ENCODE peak calls at places on chromosome 1, in ten cellular contexts. I is heart right ventricle, X is endothelial cell of umbilical vein, C is transverse colon, U is left ventricle myocardium inferior, E is aorta, V is right lobe of liver, P is body of pancreas, D is tibial nerve, B is GM23248. J is an unnamed sample.

GRCh38 chr1:209063816-209064664 is 519.5 kb upstream of the CAMK1G start:
- DNase-seq in I (no peak), X (no peak), C (no peak), U (no peak), E (no peak), V (no peak), P (no peak), D (no peak), B (no peak), J (no peak)

GRCh38 chr1:61285371-61285885 is 203.1 kb downstream of the NFIA start:
- DNase-seq in I (no peak), X (no peak), C (no peak), U (no peak), E (no peak), V (no peak), P (no peak), D (no peak), B (peak; percentile 29), J (no peak)

GRCh38 chr1:74908797-74909196 is 175.8 kb downstream of the TYW3 start:
- DNase-seq in I (no peak), X (no peak), C (no peak), U (no peak), E (no peak), V (no peak), P (no peak), D (no peak), B (no peak), J (no peak)

GRCh38 chr1:66490817-66491216 is 43.1 kb upstream of the SGIP1 start:
- DNase-seq in I (no peak), X (peak; percentile 69), C (no peak), U (no peak), E (no peak), V (no peak), P (no peak), D (peak; percentile 9), B (peak; percentile 45), J (no peak)

GRCh38 chr1:118077331-118078055 is 107.5 kb downstream of the SPAG17 start:
- DNase-seq in I (no peak), X (peak; percentile 27), C (no peak), U (no peak), E (no peak), V (no peak), P (peak; percentile 55), D (peak; percentile 44), B (peak; percentile 73), J (no peak)

GRCh38 chr1:97451944-97452343 is 468.9 kb downstream of the DPYD start:
- DNase-seq in I (no peak), X (peak; percentile 81), C (no peak), U (no peak), E (no peak), V (no peak), P (no peak), D (no peak), B (no peak), J (no peak)

GRCh38 chr1:241950390-241950789 is 7.2 kb upstream of the BECN2 start:
- DNase-seq in I (no peak), X (no peak), C (no peak), U (no peak), E (no peak), V (no peak), P (no peak), D (no peak), B (peak; percentile 93), J (no peak)

GRCh38 chr1:225806249-225806648 is 3.7 kb upstream of the EPHX1 start:
- DNase-seq in I (no peak), X (no peak), C (no peak), U (no peak), E (no peak), V (no peak), P (no peak), D (no peak), B (no peak), J (no peak)

GRCh38 chr1:20494609-20495311 is 8.8 kb upstream of the CAMK2N1 start:
- DNase-seq in I (no peak), X (peak; percentile 87), C (no peak), U (no peak), E (no peak), V (no peak), P (no peak), D (no peak), B (peak; percentile 97), J (no peak)

GRCh38 chr1:62208970-62209369 is 14.3 kb downstream of the L1TD1 start:
- DNase-seq in I (no peak), X (no peak), C (no peak), U (no peak), E (no peak), V (no peak), P (no peak), D (no peak), B (no peak), J (no peak)

GRCh38 chr1:18582890-18583289 is 47.8 kb upstream of the PAX7 start:
- DNase-seq in I (no peak), X (no peak), C (no peak), U (no peak), E (no peak), V (no peak), P (no peak), D (no peak), B (no peak), J (no peak)

GRCh38 chr1:155071701-155072100 is 6.9 kb upstream of the EFNA3 start:
- DNase-seq in I (no peak), X (no peak), C (no peak), U (no peak), E (no peak), V (no peak), P (no peak), D (no peak), B (no peak), J (no peak)

DNA sequence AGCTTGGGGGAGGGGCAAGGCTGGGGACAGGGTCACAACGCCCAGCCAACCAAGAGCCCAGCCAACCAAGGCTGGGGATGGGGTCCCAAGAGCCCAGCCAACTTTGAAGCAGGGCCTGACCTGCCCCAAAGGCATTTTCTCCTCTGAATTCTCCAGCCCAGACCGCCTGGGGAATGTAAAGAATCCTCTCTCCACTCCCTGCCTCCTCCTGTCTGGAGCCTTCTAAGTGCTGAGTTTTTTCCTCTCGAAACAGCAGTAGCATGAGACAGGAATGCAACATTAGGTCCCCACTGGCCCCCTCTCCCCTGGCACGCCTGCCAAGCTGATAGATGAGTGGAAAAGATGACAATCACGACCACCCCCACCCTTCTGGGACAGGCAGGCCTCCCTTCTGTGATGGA is 17.0 kb downstream of the C1orf198 start:
- DNase-seq in I (no peak), X (no peak), C (no peak), U (no peak), E (peak; percentile 67), V (no peak), P (no peak), D (no peak), B (peak; percentile 27), J (no peak)
- H3K27ac ChIP-seq in I (peak overlapping the region; percentile 94), X (no peak overlapping the region), C (no peak overlapping the region), U (peak overlapping the region; percentile 91), E (no peak overlapping the region), V (no peak overlapping the region), P (peak overlapping the region; percentile 79), D (peak overlapping the region; percentile 81), B (no peak overlapping the region), J (no peak overlapping the region)

GRCh38 chr1:70354332-70355110 is at the start of gene ANKRD13C:
- DNase-seq in I (peak; percentile 96), X (peak; percentile 97), C (peak; percentile 94), U (peak; percentile 93), E (peak; percentile 95), V (peak; percentile 93), P (peak; percentile 96), D (peak; percentile 95), B (peak; percentile 99), J (peak; percentile 97)

GRCh38 chr1:70355111-70355407 is 537 bp upstream of the ANKRD13C start:
- DNase-seq in I (no peak), X (no peak), C (no peak), U (no peak), E (no peak), V (no peak), P (no peak), D (no peak), B (no peak), J (no peak)

GRCh38 chr1:70353641-70354331 is 736 bp downstream of the ANKRD13C start:
- DNase-seq in I (no peak), X (peak; percentile 43), C (no peak), U (no peak), E (no peak), V (no peak), P (no peak), D (no peak), B (peak; percentile 84), J (no peak)

GRCh38 chr1:70353038-70353437 is 1.5 kb downstream of the ANKRD13C start:
- DNase-seq in I (no peak), X (no peak), C (no peak), U (no peak), E (no peak), V (no peak), P (no peak), D (no peak), B (no peak), J (no peak)
- H3K4me3 ChIP-seq in I (peak overlapping the region; percentile 75), X (peak overlapping the region; percentile 83), C (peak overlapping the region; percentile 72), U (peak overlapping the region; percentile 89), E (peak overlapping the region; percentile 87), V (peak overlapping the region; percentile 84), P (no peak overlapping the region), D (peak overlapping the region; percentile 83), B (peak overlapping the region; percentile 91), J (peak overlapping the region; percentile 93)

DNA sequence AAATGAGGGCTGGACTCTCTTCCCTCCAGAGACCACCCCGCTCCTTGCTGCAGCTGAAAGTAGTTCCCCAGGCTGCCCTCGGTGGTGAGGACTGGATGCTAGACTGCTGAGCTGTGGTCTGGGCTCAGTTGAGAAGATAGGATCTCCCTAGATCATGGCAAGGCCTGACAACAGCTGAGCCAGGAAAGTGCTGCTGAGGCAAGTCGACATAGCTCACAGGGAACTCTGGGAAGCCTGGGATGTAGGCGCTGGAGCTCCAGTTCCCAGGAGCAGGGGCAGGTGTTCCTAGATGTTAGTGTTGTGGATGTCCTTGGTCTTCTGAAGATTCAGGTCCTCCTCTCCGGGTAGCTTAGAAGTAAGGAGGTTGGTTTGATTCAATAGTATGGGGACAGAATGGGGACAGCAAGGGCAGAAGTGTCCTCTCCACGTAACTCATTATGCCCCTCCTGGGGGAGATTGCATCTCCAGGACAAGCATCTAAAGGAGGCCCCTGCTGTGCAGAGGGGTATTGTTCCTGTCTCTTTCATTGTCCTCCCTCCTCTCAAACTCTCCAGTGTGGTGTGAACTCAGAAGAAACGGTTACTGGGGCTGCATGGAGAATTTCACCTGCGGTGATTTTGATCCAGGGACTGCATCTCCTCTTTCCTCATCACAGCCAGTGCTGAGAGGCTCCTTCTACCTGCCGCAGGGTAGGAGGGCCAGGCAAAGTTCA is 3.7 kb downstream of the CYB561D1 start:
- DNase-seq in I (no peak), X (no peak), C (no peak), U (no peak), E (no peak), V (no peak), P (no peak), D (no peak), B (no peak), J (no peak)
- H3K4me1 ChIP-seq in I (peaks cover 14% of the 10 kb centered on the region), X (peaks cover 19% of the 10 kb centered on the region), C (peaks cover 29% of the 10 kb centered on the region), U (peaks cover 30% of the 10 kb centered on the region), E (peaks cover 3% of the 10 kb centered on the region), V (peaks cover 9% of the 10 kb centered on the region), P (peaks cover 20% of the 10 kb centered on the region), D (peaks cover 40% of the 10 kb centered on the region), B (peaks cover 25% of the 10 kb centered on the region), J (peaks cover 89% of the 10 kb centered on the region)

DNA sequence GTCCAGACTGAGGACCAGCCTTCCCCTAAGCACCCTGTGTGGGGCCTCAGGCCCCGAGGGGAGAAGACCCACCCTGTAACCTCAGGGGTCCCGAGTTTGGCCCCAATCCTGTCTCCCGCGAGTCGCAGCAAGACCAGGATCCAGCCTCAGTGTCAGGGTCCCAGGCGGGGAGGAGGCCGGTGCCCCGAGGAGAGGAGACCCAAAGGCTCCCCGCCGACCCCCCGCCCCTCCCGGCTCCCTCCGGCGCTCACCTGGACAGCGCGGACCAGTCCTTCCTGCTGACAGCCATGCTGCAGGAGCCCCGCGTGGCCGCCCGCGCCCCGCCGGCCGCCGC is at the start of gene LAD1:
- DNase-seq in I (no peak), X (no peak), C (no peak), U (no peak), E (no peak), V (no peak), P (no peak), D (no peak), B (no peak), J (no peak)
- H3K27ac ChIP-seq in I (no peak within 1 kb of the TSS), X (no peak within 1 kb of the TSS), C (peak within 1 kb of the TSS; percentile 90), U (no peak within 1 kb of the TSS), E (no peak within 1 kb of the TSS), V (peak within 1 kb of the TSS; percentile 80), P (peak within 1 kb of the TSS; percentile 94), D (peak within 1 kb of the TSS; percentile 68), B (no peak within 1 kb of the TSS), J (no peak within 1 kb of the TSS)

J was measured in CD4-positive, CD25-positive, alpha-beta regulatory T cell.